ENCODE peak calls at places on chromosomes 3 and 15, in ten cellular contexts. One of them, this sample, is unnamed.

GRCh38 chr15:57444877-57445513 is 68.7 kb downstream of the CGNL1 start:
- DNase-seq in mesothelial cell of epicardium: no peak
- DNase-seq in nephron progenitor cell: no peak
- DNase-seq in choroid plexus epithelial cell: peak; percentile 14
- DNase-seq in neural progenitor cell: no peak
- DNase-seq in endothelial cell: no peak
- DNase-seq in CD8-positive, alpha-beta T cell: no peak
- DNase-seq in glutamatergic neuron: no peak
- DNase-seq in astrocyte of the spinal cord: no peak
- DNase-seq in kidney epithelial cell: no peak
- DNase-seq in this sample: no peak

GRCh38 chr3:46489406-46489805 is 8.4 kb upstream of the RTP3 start:
- DNase-seq in mesothelial cell of epicardium: no peak
- DNase-seq in nephron progenitor cell: no peak
- DNase-seq in choroid plexus epithelial cell: no peak
- DNase-seq in neural progenitor cell: no peak
- DNase-seq in endothelial cell: no peak
- DNase-seq in CD8-positive, alpha-beta T cell: no peak
- DNase-seq in glutamatergic neuron: no peak
- DNase-seq in astrocyte of the spinal cord: no peak
- DNase-seq in kidney epithelial cell: no peak
- DNase-seq in this sample: no peak

GRCh38 chr15:60390931-60391501 is 6.8 kb downstream of the ANXA2 start:
- DNase-seq in mesothelial cell of epicardium: no peak
- DNase-seq in nephron progenitor cell: no peak
- DNase-seq in choroid plexus epithelial cell: peak; percentile 83
- DNase-seq in neural progenitor cell: peak; percentile 88
- DNase-seq in endothelial cell: no peak
- DNase-seq in CD8-positive, alpha-beta T cell: no peak
- DNase-seq in glutamatergic neuron: no peak
- DNase-seq in astrocyte of the spinal cord: peak; percentile 88
- DNase-seq in kidney epithelial cell: no peak
- DNase-seq in this sample: no peak

GRCh38 chr15:78618490-78618934 is 2.3 kb downstream of the CHRNA3 start:
- DNase-seq in mesothelial cell of epicardium: peak; percentile 96
- DNase-seq in nephron progenitor cell: peak; percentile 97
- DNase-seq in choroid plexus epithelial cell: peak; percentile 88
- DNase-seq in neural progenitor cell: peak; percentile 90
- DNase-seq in endothelial cell: peak; percentile 93
- DNase-seq in CD8-positive, alpha-beta T cell: peak; percentile 73
- DNase-seq in glutamatergic neuron: peak; percentile 94
- DNase-seq in astrocyte of the spinal cord: peak; percentile 80
- DNase-seq in kidney epithelial cell: peak; percentile 21
- DNase-seq in this sample: peak; percentile 100

GRCh38 chr15:64452988-64453688 is 7.2 kb upstream of the ZNF609 start:
- DNase-seq in mesothelial cell of epicardium: no peak
- DNase-seq in nephron progenitor cell: no peak
- DNase-seq in choroid plexus epithelial cell: no peak
- DNase-seq in neural progenitor cell: peak; percentile 18
- DNase-seq in endothelial cell: no peak
- DNase-seq in CD8-positive, alpha-beta T cell: no peak
- DNase-seq in glutamatergic neuron: peak; percentile 37
- DNase-seq in astrocyte of the spinal cord: peak; percentile 41
- DNase-seq in kidney epithelial cell: no peak
- DNase-seq in this sample: no peak

GRCh38 chr3:110815008-110815583 is 256.5 kb upstream of the NECTIN3 start:
- DNase-seq in mesothelial cell of epicardium: no peak
- DNase-seq in nephron progenitor cell: no peak
- DNase-seq in choroid plexus epithelial cell: peak; percentile 81
- DNase-seq in neural progenitor cell: no peak
- DNase-seq in endothelial cell: no peak
- DNase-seq in CD8-positive, alpha-beta T cell: no peak
- DNase-seq in glutamatergic neuron: no peak
- DNase-seq in astrocyte of the spinal cord: no peak
- DNase-seq in kidney epithelial cell: peak; percentile 52
- DNase-seq in this sample: no peak

GRCh38 chr3:107772016-107772415 is 249.3 kb downstream of the BBX start:
- DNase-seq in mesothelial cell of epicardium: no peak
- DNase-seq in nephron progenitor cell: no peak
- DNase-seq in choroid plexus epithelial cell: no peak
- DNase-seq in neural progenitor cell: no peak
- DNase-seq in endothelial cell: no peak
- DNase-seq in CD8-positive, alpha-beta T cell: no peak
- DNase-seq in glutamatergic neuron: no peak
- DNase-seq in astrocyte of the spinal cord: peak; percentile 19
- DNase-seq in kidney epithelial cell: peak; percentile 83
- DNase-seq in this sample: no peak

GRCh38 chr3:167032267-167032876 is 347.7 kb downstream of the ZBBX start:
- DNase-seq in mesothelial cell of epicardium: no peak
- DNase-seq in nephron progenitor cell: peak; percentile 4
- DNase-seq in choroid plexus epithelial cell: peak; percentile 55
- DNase-seq in neural progenitor cell: peak; percentile 76
- DNase-seq in endothelial cell: peak; percentile 13
- DNase-seq in CD8-positive, alpha-beta T cell: no peak
- DNase-seq in glutamatergic neuron: no peak
- DNase-seq in astrocyte of the spinal cord: peak; percentile 71
- DNase-seq in kidney epithelial cell: peak; percentile 48
- DNase-seq in this sample: no peak

GRCh38 chr3:113222412-113223086 is 11.2 kb downstream of the BOC start:
- DNase-seq in mesothelial cell of epicardium: no peak
- DNase-seq in nephron progenitor cell: no peak
- DNase-seq in choroid plexus epithelial cell: no peak
- DNase-seq in neural progenitor cell: no peak
- DNase-seq in endothelial cell: no peak
- DNase-seq in CD8-positive, alpha-beta T cell: no peak
- DNase-seq in glutamatergic neuron: no peak
- DNase-seq in astrocyte of the spinal cord: no peak
- DNase-seq in kidney epithelial cell: no peak
- DNase-seq in this sample: no peak

GRCh38 chr15:58440181-58440910 is 8.6 kb downstream of the LIPC start:
- DNase-seq in mesothelial cell of epicardium: no peak
- DNase-seq in nephron progenitor cell: no peak
- DNase-seq in choroid plexus epithelial cell: no peak
- DNase-seq in neural progenitor cell: no peak
- DNase-seq in endothelial cell: no peak
- DNase-seq in CD8-positive, alpha-beta T cell: no peak
- DNase-seq in glutamatergic neuron: no peak
- DNase-seq in astrocyte of the spinal cord: peak; percentile 12
- DNase-seq in kidney epithelial cell: no peak
- DNase-seq in this sample: no peak

GRCh38 chr3:184582998-184583344 is 21.4 kb downstream of the EPHB3 start:
- DNase-seq in mesothelial cell of epicardium: no peak
- DNase-seq in nephron progenitor cell: no peak
- DNase-seq in choroid plexus epithelial cell: no peak
- DNase-seq in neural progenitor cell: peak; percentile 59
- DNase-seq in endothelial cell: no peak
- DNase-seq in CD8-positive, alpha-beta T cell: no peak
- DNase-seq in glutamatergic neuron: no peak
- DNase-seq in astrocyte of the spinal cord: no peak
- DNase-seq in kidney epithelial cell: no peak
- DNase-seq in this sample: no peak

GRCh38 chr3:184585545-184585944 is 24.0 kb downstream of the EPHB3 start:
- DNase-seq in mesothelial cell of epicardium: no peak
- DNase-seq in nephron progenitor cell: no peak
- DNase-seq in choroid plexus epithelial cell: no peak
- DNase-seq in neural progenitor cell: no peak
- DNase-seq in endothelial cell: no peak
- DNase-seq in CD8-positive, alpha-beta T cell: no peak
- DNase-seq in glutamatergic neuron: no peak
- DNase-seq in astrocyte of the spinal cord: no peak
- DNase-seq in kidney epithelial cell: no peak
- DNase-seq in this sample: no peak

GRCh38 chr3:184583345-184584000 is 21.9 kb downstream of the EPHB3 start:
- DNase-seq in mesothelial cell of epicardium: peak; percentile 57
- DNase-seq in nephron progenitor cell: peak; percentile 67
- DNase-seq in choroid plexus epithelial cell: no peak
- DNase-seq in neural progenitor cell: peak; percentile 71
- DNase-seq in endothelial cell: peak; percentile 35
- DNase-seq in CD8-positive, alpha-beta T cell: no peak
- DNase-seq in glutamatergic neuron: no peak
- DNase-seq in astrocyte of the spinal cord: no peak
- DNase-seq in kidney epithelial cell: no peak
- DNase-seq in this sample: no peak

GRCh38 chr3:184582583-184582982 is 21.0 kb downstream of the EPHB3 start:
- DNase-seq in mesothelial cell of epicardium: no peak
- DNase-seq in nephron progenitor cell: no peak
- DNase-seq in choroid plexus epithelial cell: peak; percentile 61
- DNase-seq in neural progenitor cell: peak; percentile 88
- DNase-seq in endothelial cell: no peak
- DNase-seq in CD8-positive, alpha-beta T cell: no peak
- DNase-seq in glutamatergic neuron: no peak
- DNase-seq in astrocyte of the spinal cord: peak; percentile 29
- DNase-seq in kidney epithelial cell: no peak
- DNase-seq in this sample: no peak

DNA sequence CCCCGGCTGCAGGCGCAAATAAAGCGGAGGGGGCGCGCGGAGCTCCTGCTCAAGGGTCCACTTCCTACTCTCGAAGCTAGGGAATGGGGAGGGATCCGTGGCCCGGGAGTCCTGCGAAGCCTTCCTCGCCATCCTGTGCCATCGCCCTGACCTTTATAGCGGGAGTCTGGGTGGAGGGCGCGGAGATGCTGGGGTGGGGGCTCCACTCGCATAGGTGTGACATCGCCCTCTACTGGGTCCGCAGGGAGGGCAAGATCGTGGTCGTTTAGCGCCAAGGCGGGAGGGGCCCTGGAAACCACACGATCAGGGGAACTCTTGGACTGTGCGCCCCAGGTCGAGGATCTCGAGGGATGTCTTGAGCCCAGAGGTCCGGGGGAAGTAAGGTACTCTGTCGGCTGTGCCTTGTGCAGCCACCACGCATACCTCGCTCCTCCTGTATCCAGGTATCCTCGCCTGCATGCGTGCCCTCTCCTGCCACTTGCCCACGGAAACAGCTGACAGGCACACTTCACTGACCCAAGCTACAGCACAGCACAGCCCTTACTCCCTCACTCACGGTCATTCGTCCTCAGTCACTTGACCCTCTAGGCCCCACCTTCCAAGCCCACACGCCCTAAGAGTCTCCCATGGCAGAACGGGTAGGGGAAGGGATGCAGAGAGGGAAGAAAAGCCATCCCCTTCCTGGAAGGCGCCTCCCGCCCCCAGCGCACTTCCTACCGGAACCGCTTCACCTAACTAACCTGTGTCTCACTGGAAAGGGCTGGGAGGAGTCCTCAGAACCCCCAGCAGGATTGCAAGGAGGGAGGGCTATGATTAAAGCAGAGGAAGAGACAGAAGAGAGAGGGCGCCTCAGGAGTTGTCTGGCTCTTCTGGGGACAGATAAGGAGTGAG is 22.7 kb downstream of the EPHB3 start:
- DNase-seq in mesothelial cell of epicardium: peak; percentile 71
- DNase-seq in nephron progenitor cell: no peak
- DNase-seq in choroid plexus epithelial cell: no peak
- DNase-seq in neural progenitor cell: peak; percentile 69
- DNase-seq in endothelial cell: peak; percentile 49
- DNase-seq in CD8-positive, alpha-beta T cell: no peak
- DNase-seq in glutamatergic neuron: peak; percentile 57
- DNase-seq in astrocyte of the spinal cord: no peak
- DNase-seq in kidney epithelial cell: no peak
- DNase-seq in this sample: no peak
- TF ChIP-seq CTCF in mesothelial cell of epicardium: no peak
- TF ChIP-seq CTCF in nephron progenitor cell: peak; percentile 15
- TF ChIP-seq CTCF in choroid plexus epithelial cell: peak; percentile 41
- TF ChIP-seq CTCF in neural progenitor cell: peak; percentile 60
- TF ChIP-seq CTCF in endothelial cell: no peak
- TF ChIP-seq CTCF in CD8-positive, alpha-beta T cell: no peak
- TF ChIP-seq CTCF in glutamatergic neuron: peak; percentile 29
- TF ChIP-seq CTCF in astrocyte of the spinal cord: peak; percentile 45
- TF ChIP-seq CTCF in kidney epithelial cell: peak; percentile 55
- TF ChIP-seq CTCF in this sample: no peak

GRCh38 chr3:72655758-72656157 is 192.5 kb downstream of the SHQ1 start:
- DNase-seq in mesothelial cell of epicardium: no peak
- DNase-seq in nephron progenitor cell: no peak
- DNase-seq in choroid plexus epithelial cell: no peak
- DNase-seq in neural progenitor cell: no peak
- DNase-seq in endothelial cell: no peak
- DNase-seq in CD8-positive, alpha-beta T cell: no peak
- DNase-seq in glutamatergic neuron: no peak
- DNase-seq in astrocyte of the spinal cord: no peak
- DNase-seq in kidney epithelial cell: no peak
- DNase-seq in this sample: no peak
- TF ChIP-seq CTCF in mesothelial cell of epicardium: no peak
- TF ChIP-seq CTCF in nephron progenitor cell: peak; percentile 18
- TF ChIP-seq CTCF in choroid plexus epithelial cell: peak; percentile 12
- TF ChIP-seq CTCF in neural progenitor cell: peak; percentile 44
- TF ChIP-seq CTCF in endothelial cell: peak; percentile 46
- TF ChIP-seq CTCF in CD8-positive, alpha-beta T cell: no peak
- TF ChIP-seq CTCF in glutamatergic neuron: no peak
- TF ChIP-seq CTCF in astrocyte of the spinal cord: peak; percentile 13
- TF ChIP-seq CTCF in kidney epithelial cell: peak; percentile 28
- TF ChIP-seq CTCF in this sample: no peak

GRCh38 chr15:75202251-75203016 is 752 bp downstream of the C15orf39 start:
- DNase-seq in mesothelial cell of epicardium: peak; percentile 70
- DNase-seq in nephron progenitor cell: peak; percentile 68
- DNase-seq in choroid plexus epithelial cell: peak; percentile 77
- DNase-seq in neural progenitor cell: peak; percentile 80
- DNase-seq in endothelial cell: peak; percentile 41
- DNase-seq in CD8-positive, alpha-beta T cell: peak; percentile 82
- DNase-seq in glutamatergic neuron: peak; percentile 62
- DNase-seq in astrocyte of the spinal cord: peak; percentile 59
- DNase-seq in kidney epithelial cell: no peak
- DNase-seq in this sample: no peak
- TF ChIP-seq CTCF in mesothelial cell of epicardium: peak; percentile 25
- TF ChIP-seq CTCF in nephron progenitor cell: peak; percentile 9
- TF ChIP-seq CTCF in choroid plexus epithelial cell: no peak
- TF ChIP-seq CTCF in neural progenitor cell: peak; percentile 8
- TF ChIP-seq CTCF in endothelial cell: peak; percentile 74
- TF ChIP-seq CTCF in CD8-positive, alpha-beta T cell: peak; percentile 38
- TF ChIP-seq CTCF in glutamatergic neuron: peak; percentile 73
- TF ChIP-seq CTCF in astrocyte of the spinal cord: no peak
- TF ChIP-seq CTCF in kidney epithelial cell: no peak
- TF ChIP-seq CTCF in this sample: no peak

DNA sequence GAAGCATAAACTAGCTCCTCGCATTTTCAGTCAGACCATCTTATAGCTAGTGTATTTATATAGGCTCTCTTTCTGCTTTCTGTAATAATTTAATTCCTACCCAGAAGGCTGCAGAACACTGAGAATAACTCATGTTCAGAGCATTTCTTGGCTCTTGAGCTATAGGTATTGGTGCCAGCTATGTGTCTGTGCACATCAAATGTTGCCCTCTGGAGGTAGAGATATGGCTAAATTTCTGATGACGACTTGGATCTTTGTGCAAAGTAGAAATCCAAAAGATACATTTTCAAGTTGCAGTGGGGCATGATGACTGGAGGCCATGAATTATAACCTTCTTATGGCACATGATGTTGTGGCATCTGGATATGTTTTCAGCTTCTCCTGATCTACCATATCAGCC is 336.2 kb upstream of the TPM1 start:
- DNase-seq in mesothelial cell of epicardium: no peak
- DNase-seq in nephron progenitor cell: no peak
- DNase-seq in choroid plexus epithelial cell: peak; percentile 3
- DNase-seq in neural progenitor cell: no peak
- DNase-seq in endothelial cell: no peak
- DNase-seq in CD8-positive, alpha-beta T cell: no peak
- DNase-seq in glutamatergic neuron: no peak
- DNase-seq in astrocyte of the spinal cord: no peak
- DNase-seq in kidney epithelial cell: no peak
- DNase-seq in this sample: no peak
- TF ChIP-seq CTCF in mesothelial cell of epicardium: no peak
- TF ChIP-seq CTCF in nephron progenitor cell: no peak
- TF ChIP-seq CTCF in choroid plexus epithelial cell: no peak
- TF ChIP-seq CTCF in neural progenitor cell: no peak
- TF ChIP-seq CTCF in endothelial cell: no peak
- TF ChIP-seq CTCF in CD8-positive, alpha-beta T cell: no peak
- TF ChIP-seq CTCF in glutamatergic neuron: no peak
- TF ChIP-seq CTCF in astrocyte of the spinal cord: peak; percentile 14
- TF ChIP-seq CTCF in kidney epithelial cell: no peak
- TF ChIP-seq CTCF in this sample: no peak

This sample was measured in omental fat pad.